ENCODE peak calls at places on chromosomes 12 and 14, in seven cellular contexts. H, E, F, M, T, X and C are unnamed samples.

GRCh38 chr12:131112016-131112415 is 158.3 kb downstream of the ADGRD1 start:
- DNase-seq in M (no peak), X (no peak), H (no peak), T (no peak), F (no peak), E (no peak), C (no peak)

GRCh38 chr12:115000038-115000437 is 316.1 kb upstream of the TBX3 start:
- DNase-seq in E (no peak), M (no peak), T (no peak), H (peak), X (no peak), F (no peak), C (no peak)

GRCh38 chr14:24339284-24340151 is at the start of gene RIPK3:
- DNase-seq in E (no peak), F (peak), T (no peak), M (peak), X (peak), H (no peak), C (no peak)

GRCh38 chr12:76346798-76347420 is 1.3 kb downstream of the BBS10 start:
- DNase-seq in E (peak), T (peak), X (peak), F (no peak), M (no peak), H (no peak), C (peak)

GRCh38 chr14:36509056-36509917 is 10.7 kb downstream of the NKX2-1 start:
- DNase-seq in H (no peak), T (no peak), F (no peak), E (no peak), X (no peak), M (no peak), C (no peak)

GRCh38 chr12:76813972-76814371 is 50.1 kb downstream of the ZDHHC17 start:
- DNase-seq in H (no peak), M (no peak), T (no peak), E (no peak), X (no peak), F (no peak), C (no peak)

GRCh38 chr12:94650143-94651056 is at the start of gene TMCC3:
- DNase-seq in E (no peak), M (peak), T (peak), F (no peak), X (peak), H (peak), C (no peak)

GRCh38 chr12:106898001-106898966 is 57.4 kb upstream of the TMEM263 start:
- DNase-seq in E (no peak), T (no peak), H (no peak), X (no peak), F (no peak), M (peak), C (no peak)

GRCh38 chr12:65278576-65279386 is at the start of gene MSRB3:
- DNase-seq in E (peak), T (peak), F (no peak), X (peak), M (peak), H (peak), C (peak)

GRCh38 chr12:15356831-15357456 is 34.6 kb downstream of the PTPRO start:
- DNase-seq in X (no peak), F (no peak), H (no peak), E (no peak), T (no peak), M (no peak), C (no peak)

GRCh38 chr14:69571879-69572633 is 2.6 kb downstream of the CCDC177 start:
- DNase-seq in M (no peak), F (no peak), H (peak), E (no peak), X (peak), T (no peak), C (no peak)

GRCh38 chr12:75289678-75290200 is 40.4 kb downstream of the CAPS2 start:
- DNase-seq in X (no peak), T (peak), E (no peak), M (no peak), F (no peak), H (no peak), C (no peak)

GRCh38 chr12:15719230-15719629 is 70.0 kb downstream of the EPS8 start:
- DNase-seq in E (no peak), X (no peak), M (no peak), F (no peak), T (peak), H (no peak), C (no peak)

GRCh38 chr12:131929530-131930456 is 717 bp downstream of the PUS1 start:
- DNase-seq in E (no peak), T (peak), X (peak), H (peak), M (peak), F (peak), C (no peak)

GRCh38 chr12:108826115-108826806 is 31.1 kb downstream of the SSH1 start:
- DNase-seq in X (no peak), T (peak), M (peak), H (peak), F (no peak), E (peak), C (peak)

GRCh38 chr12:49655595-49656236 is 32.4 kb downstream of the PRPF40B start:
- DNase-seq in T (no peak), M (no peak), H (no peak), F (no peak), X (no peak), E (no peak), C (no peak)

GRCh38 chr12:106632797-106633450 is 50.1 kb downstream of the RFX4 start:
- DNase-seq in X (peak), T (no peak), H (no peak), E (no peak), M (no peak), F (no peak), C (no peak)

GRCh38 chr14:104528496-104528895 is 51.1 kb upstream of the C14orf180 start:
- DNase-seq in F (no peak), M (no peak), X (no peak), H (no peak), E (no peak), T (no peak), C (no peak)

GRCh38 chr12:20400003-20400402 is 31.7 kb downstream of the PDE3A start:
- DNase-seq in M (no peak), E (no peak), F (no peak), X (no peak), H (no peak), T (no peak), C (no peak)

GRCh38 chr14:65257405-65257804 is 155.1 kb upstream of the MAX start:
- DNase-seq in E (no peak), H (no peak), F (no peak), T (no peak), X (no peak), M (no peak), C (no peak)

GRCh38 chr14:68476212-68476964 is 316.5 kb downstream of the ZFP36L1 start:
- DNase-seq in M (no peak), X (no peak), E (peak), H (no peak), F (no peak), T (peak), C (peak)

GRCh38 chr14:104277416-104278213 is 139.2 kb downstream of the KIF26A start:
- DNase-seq in X (no peak), H (peak), M (no peak), T (no peak), F (no peak), E (no peak), C (no peak)

GRCh38 chr14:77883479-77884238 is 83.8 kb downstream of the ADCK1 start:
- DNase-seq in H (no peak), X (no peak), M (no peak), T (no peak), F (no peak), E (no peak), C (no peak)

GRCh38 chr14:56422703-56423213 is 156.8 kb upstream of the TMEM260 start:
- DNase-seq in F (no peak), M (peak), E (peak), T (peak), X (peak), H (no peak), C (peak)

GRCh38 chr12:86929962-86930361 is 673.8 kb upstream of the MGAT4C start:
- DNase-seq in X (no peak), T (peak), M (no peak), E (no peak), F (no peak), H (no peak), C (no peak)

GRCh38 chr12:121990692-121991603 is 30.7 kb upstream of the BCL7A start:
- DNase-seq in T (no peak), M (no peak), F (no peak), X (no peak), H (no peak), E (no peak), C (peak)

GRCh38 chr14:74934476-74935339 is 11.6 kb upstream of the RPS6KL1 start:
- DNase-seq in H (peak), E (no peak), F (no peak), T (no peak), M (no peak), X (no peak), C (no peak)

GRCh38 chr14:21054123-21054767 is 3.4 kb upstream of the RNASE8 start:
- DNase-seq in M (peak), T (no peak), H (peak), X (peak), E (no peak), F (no peak), C (no peak)

GRCh38 chr12:3145546-3146310 is 68.5 kb downstream of the TSPAN9 start:
- DNase-seq in E (no peak), H (no peak), F (no peak), X (no peak), T (no peak), M (no peak), C (no peak)

GRCh38 chr14:93090826-93091583 is 24.7 kb downstream of the ITPK1 start:
- DNase-seq in M (no peak), H (no peak), F (no peak), X (no peak), T (peak), E (no peak), C (no peak)

GRCh38 chr12:52121848-52122838 is 42.6 kb downstream of the SMIM41 start:
- DNase-seq in E (no peak), F (peak), M (peak), T (peak), X (peak), H (peak), C (no peak)

GRCh38 chr12:61911113-61911512 is 349.1 kb upstream of the USP15 start:
- DNase-seq in X (no peak), M (no peak), T (no peak), H (no peak), F (no peak), E (no peak), C (no peak)

GRCh38 chr14:58151264-58151700 is 731 bp downstream of the ARMH4 start:
- DNase-seq in M (no peak), X (peak), E (no peak), F (no peak), T (no peak), H (peak), C (no peak)

GRCh38 chr12:31749024-31749704 is 20.3 kb upstream of the AMN1 start:
- DNase-seq in T (peak), H (peak), F (no peak), M (peak), X (peak), E (peak), C (peak)

GRCh38 chr14:31788340-31788739 is 227.1 kb downstream of the NUBPL start:
- DNase-seq in T (no peak), H (no peak), M (no peak), F (no peak), X (peak), E (no peak), C (no peak)

GRCh38 chr14:98786456-98786855 is 485.5 kb downstream of the BCL11B start:
- DNase-seq in H (peak), X (no peak), M (no peak), T (no peak), E (no peak), F (no peak), C (no peak)